ENCODE peak calls at places on chromosomes 11 and 22, in ten cellular contexts. A is cardiac muscle cell, V is brain microvascular endothelial cell, D is astrocyte of the spinal cord, T is body of pancreas, H is cardiac fibroblast, F is BJ, U is left lung, X is neural progenitor cell, L is lower lobe of right lung. Z is an unnamed sample.

GRCh38 chr11:111195192-111195591 is 50.3 kb upstream of the POU2AF2 start:
- DNase-seq in A (no peak), V (no peak), D (no peak), T (no peak), H (no peak), F (no peak), U (no peak), X (no peak), L (no peak), Z (no peak)

GRCh38 chr11:57657290-57658022 is at the start of gene CLP1:
- DNase-seq in A (peak), V (peak), D (peak), T (peak), H (peak), F (peak), U (peak), X (peak), L (peak), Z (peak)

GRCh38 chr11:33387996-33388395 is 130.8 kb downstream of the HIPK3 start:
- DNase-seq in A (no peak), V (no peak), D (no peak), T (no peak), H (no peak), F (no peak), U (no peak), X (no peak), L (no peak), Z (no peak)

GRCh38 chr11:69840371-69841169 is 21.4 kb upstream of the FGF3 start:
- DNase-seq in A (no peak), V (no peak), D (no peak), T (peak), H (no peak), F (no peak), U (peak), X (peak), L (peak), Z (no peak)

GRCh38 chr22:26552466-26552865 is 37.5 kb downstream of the TPST2 start:
- DNase-seq in A (no peak), V (peak), D (peak), T (no peak), H (no peak), F (no peak), U (no peak), X (no peak), L (no peak), Z (no peak)

GRCh38 chr11:57568330-57568766 is 876 bp upstream of the UBE2L6 start:
- DNase-seq in A (no peak), V (peak), D (peak), T (no peak), H (peak), F (no peak), U (no peak), X (no peak), L (no peak), Z (peak)

GRCh38 chr11:24253237-24253760 is 243.6 kb upstream of the LUZP2 start:
- DNase-seq in A (no peak), V (no peak), D (peak), T (no peak), H (no peak), F (no peak), U (no peak), X (no peak), L (no peak), Z (no peak)

GRCh38 chr11:823441-824291 is 4.1 kb upstream of the CRACR2B start:
- DNase-seq in A (no peak), V (no peak), D (no peak), T (no peak), H (no peak), F (no peak), U (no peak), X (no peak), L (no peak), Z (no peak)

GRCh38 chr22:44289429-44290171 is 23.2 kb downstream of the SHISAL1 start:
- DNase-seq in A (no peak), V (no peak), D (no peak), T (no peak), H (no peak), F (peak), U (no peak), X (peak), L (no peak), Z (peak)

GRCh38 chr11:133134561-133135173 is 397.6 kb downstream of the OPCML start:
- DNase-seq in A (peak), V (peak), D (peak), T (peak), H (peak), F (no peak), U (peak), X (peak), L (peak), Z (no peak)

GRCh38 chr11:110430267-110431211 is 791 bp downstream of the FDX1 start:
- DNase-seq in A (peak), V (no peak), D (peak), T (peak), H (peak), F (no peak), U (peak), X (peak), L (no peak), Z (peak)

GRCh38 chr22:28817919-28818859 is 17.8 kb upstream of the XBP1 start:
- DNase-seq in A (peak), V (no peak), D (no peak), T (peak), H (no peak), F (no peak), U (peak), X (no peak), L (peak), Z (no peak)

GRCh38 chr22:44181912-44182590 is 1.3 kb downstream of the PARVG start:
- DNase-seq in A (no peak), V (no peak), D (no peak), T (no peak), H (no peak), F (no peak), U (no peak), X (no peak), L (no peak), Z (no peak)

GRCh38 chr11:729492-730074 is 17.7 kb upstream of the TALDO1 start:
- DNase-seq in A (no peak), V (no peak), D (no peak), T (no peak), H (no peak), F (no peak), U (no peak), X (no peak), L (peak), Z (no peak)

GRCh38 chr11:119990306-119991021 is 147.4 kb downstream of the TRIM29 start:
- DNase-seq in A (no peak), V (no peak), D (no peak), T (no peak), H (peak), F (no peak), U (no peak), X (no peak), L (no peak), Z (peak)

GRCh38 chr22:32476804-32477203 is 2.2 kb downstream of the FBXO7 start:
- DNase-seq in A (no peak), V (no peak), D (no peak), T (no peak), H (no peak), F (no peak), U (no peak), X (no peak), L (no peak), Z (no peak)

GRCh38 chr11:47035108-47035507 is 98.5 kb downstream of the CSTPP1 start:
- DNase-seq in A (no peak), V (no peak), D (no peak), T (no peak), H (no peak), F (no peak), U (no peak), X (no peak), L (no peak), Z (no peak)

GRCh38 chr11:17403977-17404759 is 15.7 kb upstream of the KCNJ11 start:
- DNase-seq in A (no peak), V (no peak), D (no peak), T (no peak), H (peak), F (no peak), U (no peak), X (no peak), L (no peak), Z (peak)

GRCh38 chr11:19676508-19677379 is 35.9 kb upstream of the NAV2 start:
- DNase-seq in A (no peak), V (peak), D (peak), T (no peak), H (peak), F (no peak), U (no peak), X (no peak), L (no peak), Z (no peak)

GRCh38 chr22:20459862-20460261 is 22.2 kb upstream of the SCARF2 start:
- DNase-seq in A (no peak), V (no peak), D (no peak), T (no peak), H (no peak), F (no peak), U (no peak), X (no peak), L (no peak), Z (no peak)

GRCh38 chr11:12403122-12403994 is 26.0 kb downstream of the PARVA start:
- DNase-seq in A (no peak), V (no peak), D (no peak), T (no peak), H (no peak), F (no peak), U (no peak), X (no peak), L (no peak), Z (no peak)

GRCh38 chr11:12402691-12403120 is 25.3 kb downstream of the PARVA start:
- DNase-seq in A (no peak), V (no peak), D (no peak), T (no peak), H (peak), F (no peak), U (no peak), X (no peak), L (no peak), Z (no peak)

GRCh38 chr11:12403995-12404345 is 26.6 kb downstream of the PARVA start:
- DNase-seq in A (no peak), V (no peak), D (no peak), T (no peak), H (no peak), F (no peak), U (no peak), X (no peak), L (no peak), Z (no peak)

GRCh38 chr11:12404461-12404860 is 27.1 kb downstream of the PARVA start:
- DNase-seq in A (no peak), V (no peak), D (no peak), T (peak), H (no peak), F (no peak), U (no peak), X (no peak), L (no peak), Z (no peak)

DNA sequence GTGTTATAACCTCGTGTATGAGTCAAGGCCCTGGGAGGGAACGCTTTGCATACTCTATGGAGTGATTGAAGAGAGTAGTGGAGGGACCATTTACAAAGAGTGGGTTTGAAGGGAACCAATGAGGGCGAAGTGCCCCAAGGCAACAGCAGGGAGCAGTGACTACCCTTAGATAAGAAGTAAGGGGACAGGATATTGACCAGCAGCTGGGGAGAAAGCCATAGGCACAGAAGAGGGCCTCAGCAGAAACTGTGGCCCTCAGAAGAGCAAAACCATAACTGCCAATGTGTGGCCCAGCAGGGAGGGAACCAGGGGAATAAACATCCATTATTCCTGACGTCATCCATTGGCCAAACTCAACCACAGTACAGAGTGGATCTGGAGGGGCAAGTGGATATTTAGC is 24.7 kb downstream of the PARVA start:
- DNase-seq in A (no peak), V (no peak), D (no peak), T (no peak), H (no peak), F (no peak), U (no peak), X (no peak), L (no peak), Z (no peak)
- TF ChIP-seq CTCF in A (no peak), V (no peak), D (peak), T (no peak), H (no peak), F (no peak), U (no peak), X (no peak), L (no peak), Z (no peak)

DNA sequence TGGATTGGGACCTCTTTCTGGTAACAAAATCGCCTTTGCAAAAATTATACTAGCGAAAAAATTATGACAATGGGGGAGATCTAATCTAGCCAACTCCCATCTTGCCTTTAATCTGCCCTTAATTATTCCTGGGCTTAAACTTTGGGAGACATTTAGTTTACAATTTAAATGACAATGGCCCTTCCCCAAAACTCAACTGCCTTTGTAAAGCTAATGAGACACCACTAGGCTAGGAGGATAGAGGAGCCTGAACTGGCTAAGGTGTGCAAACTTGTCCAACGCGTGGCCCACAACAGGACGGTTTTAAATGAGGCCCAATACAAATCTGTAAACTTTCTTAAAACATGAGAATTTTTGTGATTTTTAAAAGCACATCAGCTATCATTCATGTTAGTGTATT is 67.3 kb downstream of the RSF1 start:
- DNase-seq in A (no peak), V (no peak), D (no peak), T (no peak), H (no peak), F (no peak), U (no peak), X (peak), L (no peak), Z (no peak)
- H3K4me3 ChIP-seq in A (no peak), V (no peak), D (no peak), T (no peak), H (no peak), F (no peak), U (no peak), X (no peak), L (no peak), Z (no peak)

GRCh38 chr11:36057372-36058045 is 113.6 kb downstream of the LDLRAD3 start:
- DNase-seq in A (no peak), V (peak), D (peak), T (no peak), H (peak), F (no peak), U (no peak), X (no peak), L (no peak), Z (no peak)

GRCh38 chr11:36053901-36054300 is 110.0 kb downstream of the LDLRAD3 start:
- DNase-seq in A (no peak), V (no peak), D (no peak), T (no peak), H (peak), F (no peak), U (no peak), X (no peak), L (no peak), Z (no peak)

GRCh38 chr11:36055356-36055755 is 111.5 kb downstream of the LDLRAD3 start:
- DNase-seq in A (no peak), V (no peak), D (no peak), T (no peak), H (no peak), F (no peak), U (no peak), X (no peak), L (no peak), Z (no peak)

GRCh38 chr11:36054628-36055027 is 110.8 kb downstream of the LDLRAD3 start:
- DNase-seq in A (no peak), V (no peak), D (no peak), T (no peak), H (no peak), F (no peak), U (no peak), X (no peak), L (no peak), Z (no peak)

DNA sequence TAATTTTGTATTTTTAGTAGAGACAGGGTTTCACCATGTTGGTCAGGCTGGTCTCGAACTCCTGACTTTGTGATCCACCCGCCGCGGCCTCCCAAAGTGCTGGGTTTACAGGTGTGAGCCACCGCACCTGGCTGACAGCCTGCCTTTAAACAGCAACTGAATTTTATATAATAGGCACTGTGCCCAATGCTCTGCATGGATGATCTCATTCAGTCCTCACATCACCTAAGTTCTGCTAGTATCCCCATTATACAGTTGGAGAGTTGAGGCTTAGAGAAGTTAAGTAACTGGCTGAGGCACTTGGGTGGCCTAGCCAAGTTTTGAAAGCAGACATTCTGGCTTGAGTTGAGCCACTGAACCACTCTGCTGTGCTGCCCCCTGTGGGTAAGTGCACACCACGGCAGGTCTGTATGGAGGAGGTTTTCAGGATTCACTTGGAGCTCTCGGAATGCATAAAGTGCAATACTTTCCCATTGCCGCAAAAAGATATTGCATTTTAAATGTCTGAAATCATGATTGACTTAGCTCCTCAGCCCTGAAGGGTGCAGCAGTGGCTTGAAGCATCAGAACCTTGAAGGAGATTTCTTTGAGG is 112.4 kb downstream of the LDLRAD3 start:
- DNase-seq in A (peak), V (peak), D (no peak), T (peak), H (peak), F (no peak), U (no peak), X (peak), L (no peak), Z (no peak)
- TF ChIP-seq CTCF in A (peak), V (peak), D (peak), T (no peak), H (peak), F (peak), U (no peak), X (peak), L (peak), Z (peak)

GRCh38 chr11:63574856-63575602 is 11.8 kb upstream of the PLAAT2 start:
- DNase-seq in A (no peak), V (no peak), D (peak), T (no peak), H (peak), F (no peak), U (no peak), X (no peak), L (no peak), Z (peak)
- H3K4me3 ChIP-seq in A (no peak), V (peak), D (no peak), T (no peak), H (peak), F (peak), U (peak), X (no peak), L (peak), Z (peak)

DNA sequence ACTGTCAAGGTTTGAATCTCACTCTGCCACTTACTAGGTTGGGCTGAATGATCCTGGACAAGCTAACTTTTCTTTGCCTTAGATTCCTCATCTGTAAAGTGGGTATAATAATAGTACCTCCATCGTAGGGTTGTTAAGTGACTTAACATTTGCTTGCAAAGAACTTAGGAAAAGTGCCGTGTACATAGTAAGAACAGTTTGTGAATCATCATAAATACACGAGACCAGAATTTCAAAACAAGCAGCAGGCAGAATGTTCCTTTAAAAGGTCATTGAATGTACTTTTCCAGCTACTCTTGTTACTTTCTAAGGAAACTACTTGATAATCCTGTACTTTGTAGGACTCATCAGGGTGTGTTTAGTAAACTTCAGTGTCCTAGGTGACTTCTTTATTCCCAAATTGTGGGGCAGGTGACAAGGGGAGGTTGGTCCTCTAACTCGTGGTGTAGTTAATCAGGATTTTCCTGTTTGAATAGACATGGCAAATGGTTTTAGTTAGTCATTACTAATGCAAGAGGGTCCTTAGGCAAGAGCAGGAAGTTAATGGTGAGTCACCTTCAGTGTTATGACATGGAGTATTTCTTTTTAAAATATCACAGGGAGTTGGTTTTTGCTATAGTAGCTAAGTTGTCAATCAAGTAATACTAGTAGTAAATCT is 67.9 kb downstream of the YAP1 start:
- DNase-seq in A (no peak), V (peak), D (peak), T (no peak), H (peak), F (peak), U (no peak), X (no peak), L (no peak), Z (peak)
- TF ChIP-seq CTCF in A (no peak), V (no peak), D (no peak), T (no peak), H (no peak), F (no peak), U (no peak), X (no peak), L (no peak), Z (no peak)

Z was measured in foreskin fibroblast.